ENCODE peak calls at places on chromosomes 16 and 17, in six cellular contexts. L is B cell, Z is GM10248, C is fibroblast of lung, J is tibial artery, N is activated B cell treated with CpG ODN at 0.5 μM for 24 hours. T is an unnamed sample.

GRCh38 chr16:15572329-15573001 is 70.5 kb downstream of the MARF1 start:
- DNase-seq in L (no peak), Z (no peak), C (peak), J (no peak), N (no peak), T (no peak)

GRCh38 chr16:73521499-73521898 is 473.6 kb upstream of the ZFHX3 start:
- DNase-seq in L (no peak), Z (no peak), C (no peak), J (no peak), N (no peak), T (no peak)

GRCh38 chr17:34254651-34255380 is at the start of gene CCL2:
- DNase-seq in L (no peak), Z (no peak), C (peak), J (peak), N (no peak), T (no peak)

GRCh38 chr17:80108321-80108971 is 7.1 kb downstream of the GAA start:
- DNase-seq in L (no peak), Z (no peak), C (no peak), J (peak), N (no peak), T (no peak)

GRCh38 chr17:36148559-36149295 is 27.7 kb downstream of the TBC1D3B start:
- DNase-seq in L (peak), Z (peak), C (peak), J (peak), N (peak), T (peak)

GRCh38 chr17:72516772-72517399 is 396.1 kb downstream of the SOX9 start:
- DNase-seq in L (no peak), Z (no peak), C (no peak), J (no peak), N (no peak), T (no peak)

GRCh38 chr17:48997103-48997826 is at the start of gene IGF2BP1:
- DNase-seq in L (no peak), Z (peak), C (peak), J (no peak), N (peak), T (peak)

GRCh38 chr16:72009779-72010178 is 1.2 kb downstream of the DHODH start:
- DNase-seq in L (no peak), Z (no peak), C (no peak), J (no peak), N (no peak), T (no peak)

GRCh38 chr16:14668556-14669223 is 25.4 kb downstream of the PLA2G10 start:
- DNase-seq in L (no peak), Z (no peak), C (peak), J (no peak), N (no peak), T (no peak)

GRCh38 chr17:35372846-35373531 is 432 bp downstream of the SLFN11 start:
- DNase-seq in L (no peak), Z (peak), C (peak), J (no peak), N (peak), T (no peak)

GRCh38 chr17:28018439-28019070 is 23.9 kb upstream of the NLK start:
- DNase-seq in L (no peak), Z (no peak), C (no peak), J (no peak), N (no peak), T (no peak)

GRCh38 chr16:12468552-12468951 is 335.1 kb downstream of the CPPED1 start:
- DNase-seq in L (no peak), Z (no peak), C (no peak), J (no peak), N (no peak), T (no peak)

GRCh38 chr17:1197379-1197778 is 17.6 kb upstream of the ABR start:
- DNase-seq in L (no peak), Z (no peak), C (peak), J (no peak), N (no peak), T (no peak)

GRCh38 chr17:40015005-40015997 is at the start of gene CSF3:
- DNase-seq in L (no peak), Z (no peak), C (peak), J (no peak), N (no peak), T (no peak)

GRCh38 chr16:89442990-89443726 is 47.2 kb downstream of the ANKRD11 start:
- DNase-seq in L (no peak), Z (no peak), C (peak), J (no peak), N (no peak), T (no peak)
- TF ChIP-seq CTCF in L (no peak), Z (no peak), C (peak), J (no peak), N (no peak), T (no peak)

GRCh38 chr16:87416826-87417471 is 24.8 kb downstream of the MAP1LC3B start:
- DNase-seq in L (no peak), Z (no peak), C (peak), J (peak), N (no peak), T (no peak)
- TF ChIP-seq CTCF in L (peak), Z (peak), C (peak), J (peak), N (no peak), T (peak)

GRCh38 chr17:29388937-29389336 is 1.2 kb upstream of the TAOK1 start:
- DNase-seq in L (no peak), Z (no peak), C (no peak), J (no peak), N (no peak), T (no peak)

GRCh38 chr17:29383687-29384086 is 6.5 kb upstream of the TAOK1 start:
- DNase-seq in L (no peak), Z (no peak), C (no peak), J (no peak), N (no peak), T (no peak)

GRCh38 chr17:29389994-29390855 is at the start of gene TAOK1:
- DNase-seq in L (peak), Z (peak), C (peak), J (peak), N (peak), T (peak)

GRCh38 chr17:29386760-29387159 is 3.4 kb upstream of the TAOK1 start:
- DNase-seq in L (no peak), Z (no peak), C (no peak), J (no peak), N (no peak), T (no peak)

DNA sequence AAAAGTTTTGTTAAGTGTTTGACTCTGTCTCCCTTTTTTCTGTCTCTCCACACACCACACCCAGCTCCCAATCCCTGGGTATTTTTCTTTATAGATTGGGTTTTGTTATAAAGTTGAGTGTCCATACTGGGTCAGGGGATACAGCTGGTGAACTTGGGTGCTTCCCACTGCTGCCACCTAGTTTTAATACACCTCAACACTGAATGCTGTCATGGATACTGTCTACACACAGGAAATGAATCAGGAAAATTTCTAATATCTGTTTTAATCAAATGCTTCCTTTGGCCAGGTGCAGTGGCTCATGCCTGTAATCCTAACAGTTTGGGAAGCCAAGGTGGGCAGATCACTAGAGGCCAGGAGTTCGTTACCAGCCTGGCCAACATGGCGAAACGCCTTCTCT is 5.3 kb upstream of the TAOK1 start:
- DNase-seq in L (no peak), Z (no peak), C (no peak), J (no peak), N (no peak), T (no peak)
- TF ChIP-seq CTCF in L (no peak), Z (no peak), C (no peak), J (no peak), N (no peak), T (no peak)

GRCh38 chr17:41666336-41666680 is 22.4 kb upstream of the EIF1 start:
- DNase-seq in L (peak), Z (peak), C (peak), J (no peak), N (no peak), T (no peak)

GRCh38 chr17:41665566-41666335 is 22.9 kb upstream of the EIF1 start:
- DNase-seq in L (peak), Z (peak), C (peak), J (peak), N (peak), T (peak)

GRCh38 chr17:41666708-41667279 is 21.9 kb upstream of the EIF1 start:
- DNase-seq in L (peak), Z (peak), C (peak), J (peak), N (peak), T (peak)

GRCh38 chr17:41664587-41665565 is 23.8 kb upstream of the EIF1 start:
- DNase-seq in L (no peak), Z (no peak), C (no peak), J (no peak), N (no peak), T (no peak)

GRCh38 chr17:41667280-41668008 is 21.2 kb upstream of the EIF1 start:
- DNase-seq in L (no peak), Z (peak), C (no peak), J (no peak), N (no peak), T (no peak)
- TF ChIP-seq CTCF in L (no peak), Z (no peak), C (no peak), J (no peak), N (no peak), T (no peak)

DNA sequence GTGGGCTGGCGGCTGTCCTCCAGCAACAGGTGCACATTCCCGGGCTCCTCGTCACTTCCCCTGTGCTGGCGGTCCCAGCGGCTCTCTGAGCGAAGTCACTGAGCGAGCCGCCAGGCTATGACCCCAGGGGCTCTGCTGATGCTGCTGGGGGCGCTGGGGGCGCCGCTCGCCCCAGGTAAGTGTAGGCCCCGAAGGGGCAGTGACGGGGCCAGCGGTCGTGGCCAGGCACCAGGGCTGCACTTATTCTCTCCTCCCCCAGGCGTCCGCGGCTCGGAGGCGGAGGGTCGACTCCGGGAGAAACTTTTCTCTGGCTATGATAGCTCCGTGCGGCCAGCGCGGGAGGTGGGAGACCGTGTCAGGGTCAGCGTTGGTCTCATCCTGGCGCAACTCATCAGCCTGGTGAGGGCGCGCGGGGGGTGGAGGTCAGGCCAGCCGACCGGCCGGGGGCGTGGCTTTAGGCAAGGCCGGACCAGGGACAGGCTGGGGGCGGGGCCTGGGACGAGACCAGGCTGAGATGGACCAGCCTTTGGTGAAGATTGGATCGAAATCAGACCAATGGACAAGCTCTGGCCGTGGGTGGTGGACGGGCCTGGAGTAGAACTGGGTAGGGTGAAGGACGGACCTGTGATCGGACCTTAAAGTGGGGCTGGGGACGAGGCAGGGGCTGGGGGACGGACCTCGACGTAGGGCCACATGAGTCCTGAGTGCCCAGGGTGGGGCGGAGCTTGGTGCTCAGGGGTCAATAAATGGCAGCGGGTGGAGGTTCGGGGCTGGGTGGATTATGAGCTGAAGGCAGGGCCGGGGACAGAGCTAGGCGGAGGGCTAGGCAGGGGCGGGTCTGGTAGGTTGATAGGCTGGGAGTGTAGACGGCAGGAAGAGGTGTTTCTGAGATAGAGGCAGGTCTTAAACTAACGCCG is at the start of gene CHRNB1:
- DNase-seq in L (no peak), Z (peak), C (peak), J (peak), N (peak), T (peak)
- TF ChIP-seq CTCF in L (no peak), Z (no peak), C (no peak), J (no peak), N (no peak), T (peak)

T was measured in progenitor cell of endocrine pancreas.